ENCODE peak calls at places on chromosome 10, in nine cellular contexts. A is AG04449, S is naive B cell, I is GM18507, Q is Panc1, W is HS-5, D is COR-L47, X is cardiac septum, B is LoVo. Y is an unnamed sample.

GRCh38 chr10:42953684-42954674 is 122.9 kb upstream of the RET start:
- DNase-seq in X (peak), A (no peak), D (no peak), W (no peak), Q (no peak), I (no peak), S (no peak), B (no peak), Y (peak)

GRCh38 chr10:47339186-47339735 is 8.9 kb upstream of the RBP3 start:
- DNase-seq in X (peak), Q (no peak), S (no peak), W (no peak), A (no peak), D (no peak), I (no peak), B (no peak), Y (peak)

GRCh38 chr10:120583424-120584108 is 126.5 kb downstream of the PLPP4 start:
- DNase-seq in Q (no peak), I (no peak), B (no peak), X (no peak), D (no peak), S (no peak), A (no peak), W (no peak), Y (no peak)

GRCh38 chr10:77843264-77843663 is 83.3 kb downstream of the DLG5 start:
- DNase-seq in A (no peak), Q (no peak), I (no peak), B (no peak), W (no peak), D (no peak), S (no peak), X (no peak), Y (no peak)

GRCh38 chr10:132418520-132419416 is 21.8 kb downstream of the PWWP2B start:
- DNase-seq in D (peak), A (no peak), W (no peak), Q (no peak), S (peak), B (peak), X (no peak), I (no peak), Y (no peak)

GRCh38 chr10:17010363-17011145 is 119.1 kb downstream of the CUBN start:
- DNase-seq in D (no peak), X (no peak), S (no peak), B (no peak), W (no peak), I (no peak), Q (no peak), A (no peak), Y (no peak)

GRCh38 chr10:63738410-63738809 is 217.2 kb downstream of the REEP3 start:
- DNase-seq in D (no peak), A (no peak), Q (no peak), I (no peak), S (no peak), X (no peak), B (peak), W (peak), Y (no peak)

GRCh38 chr10:116848032-116848911 is 1.0 kb upstream of the ENO4 start:
- DNase-seq in B (no peak), Q (no peak), D (no peak), S (peak), X (no peak), W (no peak), I (no peak), A (no peak), Y (no peak)

GRCh38 chr10:118698421-118698820 is 56.3 kb downstream of the CACUL1 start:
- DNase-seq in W (peak), Q (no peak), X (no peak), A (no peak), I (peak), S (no peak), B (peak), D (no peak), Y (no peak)

GRCh38 chr10:85012305-85012704 is 683.9 kb downstream of the CCSER2 start:
- DNase-seq in D (no peak), B (no peak), W (no peak), I (no peak), S (no peak), X (no peak), A (no peak), Q (no peak), Y (no peak)

GRCh38 chr10:47024399-47025252 is 113.4 kb downstream of the PTPN20 start:
- DNase-seq in X (peak), S (peak), B (peak), A (no peak), Q (peak), I (peak), D (peak), W (no peak), Y (peak)

GRCh38 chr10:114534480-114535095 is 123.5 kb downstream of the ABLIM1 start:
- DNase-seq in Q (no peak), D (no peak), W (no peak), S (no peak), B (no peak), I (no peak), A (no peak), X (no peak), Y (no peak)

GRCh38 chr10:70552585-70552984 is 50.0 kb downstream of the PRF1 start:
- DNase-seq in B (no peak), W (no peak), X (no peak), I (no peak), D (no peak), A (no peak), Q (no peak), S (no peak), Y (no peak)

GRCh38 chr10:11602357-11602756 is 9.1 kb downstream of the USP6NL start:
- DNase-seq in Q (no peak), A (no peak), D (no peak), X (no peak), I (no peak), B (no peak), S (no peak), W (no peak), Y (no peak)

GRCh38 chr10:100341953-100342626 is 4.9 kb upstream of the SCD start:
- DNase-seq in B (peak), Q (no peak), I (no peak), S (peak), X (peak), W (no peak), A (no peak), D (no peak), Y (no peak)

GRCh38 chr10:62503871-62504270 is 129.7 kb downstream of the ZNF365 start:
- DNase-seq in S (no peak), Q (no peak), B (no peak), I (no peak), W (no peak), X (no peak), D (no peak), A (no peak), Y (no peak)

GRCh38 chr10:35214607-35215020 is 88.0 kb downstream of the CREM start:
- DNase-seq in Q (no peak), D (no peak), S (no peak), I (no peak), W (no peak), B (no peak), A (no peak), X (no peak), Y (no peak)

GRCh38 chr10:122188706-122189105 is 82.4 kb upstream of the BTBD16 start:
- DNase-seq in D (no peak), Q (no peak), S (no peak), A (no peak), B (no peak), I (no peak), W (no peak), X (no peak), Y (no peak)

GRCh38 chr10:93152136-93152535 is 78.4 kb downstream of the CYP26A1 start:
- DNase-seq in A (peak), I (no peak), S (no peak), B (peak), Q (no peak), W (peak), D (no peak), X (no peak), Y (no peak)

GRCh38 chr10:121616291-121616690 is 18.0 kb upstream of the FGFR2 start:
- DNase-seq in Q (no peak), S (no peak), I (no peak), D (no peak), B (no peak), W (no peak), X (peak), A (no peak), Y (no peak)

GRCh38 chr10:43151371-43151770 is 13.1 kb downstream of the CSGALNACT2 start:
- DNase-seq in X (no peak), W (no peak), S (no peak), I (no peak), Q (no peak), B (no peak), D (no peak), A (no peak), Y (no peak)

GRCh38 chr10:74153123-74153522 is 2.1 kb downstream of the ADK start:
- DNase-seq in W (no peak), X (no peak), D (peak), I (no peak), Q (no peak), S (no peak), B (no peak), A (no peak), Y (no peak)

GRCh38 chr10:92756233-92757065 is 66.7 kb downstream of the HHEX start:
- DNase-seq in A (no peak), S (peak), X (no peak), B (no peak), D (no peak), W (no peak), Q (no peak), I (peak), Y (no peak)

GRCh38 chr10:101429423-101429822 is 75.5 kb downstream of the BTRC start:
- DNase-seq in D (no peak), X (no peak), B (no peak), Q (no peak), A (no peak), S (no peak), W (no peak), I (no peak), Y (no peak)

GRCh38 chr10:128675405-128675804 is 549.2 kb upstream of the MKI67 start:
- DNase-seq in W (no peak), X (peak), D (no peak), B (no peak), A (no peak), I (no peak), S (no peak), Q (no peak), Y (no peak)

Y was measured in coronary artery.